ENCODE peak calls at places on chromosomes 11 and 22, in five cellular contexts. U is cardiac fibroblast, S is NB4, R is skeletal muscle cell, M is brain microvascular endothelial cell. F is an unnamed sample.

GRCh38 chr11:2513441-2513840 is 68.6 kb downstream of the KCNQ1 start:
- DNase-seq in U (no peak), S (no peak), R (no peak), M (no peak), F (no peak)

GRCh38 chr11:48006301-48006992 is 26.1 kb downstream of the PTPRJ start:
- DNase-seq in U (peak), S (no peak), R (peak), M (peak), F (no peak)

GRCh38 chr22:17501679-17502285 is 61.5 kb upstream of the SLC25A18 start:
- DNase-seq in U (peak), S (peak), R (peak), M (peak), F (peak)

GRCh38 chr11:95092549-95093324 is 3.1 kb downstream of the ENDOD1 start:
- DNase-seq in U (peak), S (peak), R (peak), M (peak), F (no peak)

GRCh38 chr11:11787305-11788066 is 54.3 kb upstream of the USP47 start:
- DNase-seq in U (peak), S (peak), R (no peak), M (peak), F (peak)

GRCh38 chr22:20036535-20037392 is 15.9 kb downstream of the TANGO2 start:
- DNase-seq in U (no peak), S (no peak), R (no peak), M (no peak), F (no peak)

GRCh38 chr11:27795955-27796861 is 96.0 kb upstream of the BDNF start:
- DNase-seq in U (no peak), S (no peak), R (no peak), M (no peak), F (no peak)

GRCh38 chr22:24106385-24107381 is 74.6 kb upstream of the SUSD2 start:
- DNase-seq in U (no peak), S (peak), R (no peak), M (no peak), F (no peak)

GRCh38 chr11:34904421-34904950 is 11.7 kb downstream of the APIP start:
- DNase-seq in U (peak), S (peak), R (no peak), M (no peak), F (no peak)

GRCh38 chr22:35564975-35565867 is 24.6 kb downstream of the RASD2 start:
- DNase-seq in U (peak), S (no peak), R (peak), M (peak), F (peak)

GRCh38 chr11:422249-422656 is 7.5 kb upstream of the SIGIRR start:
- DNase-seq in U (no peak), S (no peak), R (no peak), M (no peak), F (no peak)

GRCh38 chr11:94968334-94968958 is 4.9 kb downstream of the CWC15 start:
- DNase-seq in U (peak), S (peak), R (no peak), M (no peak), F (peak)

GRCh38 chr11:84140386-84141169 is 854.4 kb upstream of the CCDC90B start:
- DNase-seq in U (peak), S (no peak), R (no peak), M (no peak), F (no peak)

GRCh38 chr11:48062649-48063048 is 82.3 kb downstream of the PTPRJ start:
- DNase-seq in U (no peak), S (no peak), R (no peak), M (no peak), F (no peak)

GRCh38 chr11:477042-477715 is 27.1 kb downstream of the PTDSS2 start:
- DNase-seq in U (no peak), S (no peak), R (no peak), M (no peak), F (no peak)

GRCh38 chr11:56783448-56784041 is 35.0 kb upstream of the OR9G4 start:
- DNase-seq in U (peak), S (peak), R (peak), M (peak), F (peak)

GRCh38 chr11:132430352-132431091 is 1060.1 kb downstream of the NTM start:
- DNase-seq in U (no peak), S (no peak), R (no peak), M (no peak), F (no peak)

GRCh38 chr11:111360150-111361043 is 18.7 kb downstream of the POU2AF1 start:
- DNase-seq in U (no peak), S (no peak), R (no peak), M (no peak), F (no peak)

GRCh38 chr11:69044111-69045013 is 4.4 kb upstream of the TPCN2 start:
- DNase-seq in U (peak), S (no peak), R (peak), M (peak), F (peak)

GRCh38 chr11:127653071-127653470 is 652.5 kb upstream of the KIRREL3 start:
- DNase-seq in U (no peak), S (no peak), R (no peak), M (no peak), F (no peak)

GRCh38 chr11:135001581-135001980 is 589.5 kb upstream of the B3GAT1 start:
- DNase-seq in U (no peak), S (no peak), R (no peak), M (no peak), F (no peak)

GRCh38 chr22:43177479-43177878 is 9.5 kb downstream of the TTLL12 start:
- DNase-seq in U (no peak), S (no peak), R (no peak), M (no peak), F (no peak)

GRCh38 chr11:86922225-86922624 is 33.0 kb downstream of the FZD4 start:
- DNase-seq in U (no peak), S (no peak), R (no peak), M (no peak), F (no peak)

GRCh38 chr22:27032121-27032761 is 374.9 kb downstream of the MIAT start:
- DNase-seq in U (no peak), S (peak), R (no peak), M (no peak), F (no peak)

GRCh38 chr11:118896472-118896913 is 12.8 kb downstream of the CXCR5 start:
- DNase-seq in U (no peak), S (peak), R (no peak), M (no peak), F (no peak)

DNA sequence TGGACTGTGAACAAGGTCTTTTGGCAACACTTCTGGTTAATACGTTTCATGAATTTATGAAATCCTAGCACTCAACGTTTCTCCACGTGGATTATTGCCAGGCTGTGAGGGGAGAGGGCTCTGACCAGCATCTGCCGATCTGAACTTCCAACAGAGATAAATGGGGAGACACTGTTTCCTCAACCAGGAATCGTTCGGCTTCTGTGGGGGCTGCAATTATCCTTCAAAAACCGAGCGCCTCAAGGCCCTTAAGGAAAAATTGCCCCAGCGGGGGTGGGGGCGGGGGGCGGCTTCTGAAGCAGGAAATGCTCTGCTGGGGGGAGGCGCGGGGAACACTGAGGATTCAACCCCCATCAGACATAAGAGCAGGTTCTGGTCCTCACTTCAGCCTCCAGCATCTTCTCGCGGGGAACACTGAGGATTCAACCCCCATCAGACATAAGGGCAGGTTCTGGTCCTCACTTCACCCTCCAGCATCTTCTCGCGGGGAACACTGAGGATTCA is 155.6 kb downstream of the BRD1 start:
- DNase-seq in U (no peak), S (no peak), R (no peak), M (no peak), F (no peak)
- H3K4me3 ChIP-seq in U (no peak), S (no peak), R (no peak), M (no peak), F (no peak)

GRCh38 chr11:70474710-70475109 is 76.4 kb downstream of the CTTN start:
- DNase-seq in U (no peak), S (no peak), R (no peak), M (no peak), F (no peak)
- H3K4me3 ChIP-seq in U (no peak), S (no peak), R (no peak), M (no peak), F (no peak)

DNA sequence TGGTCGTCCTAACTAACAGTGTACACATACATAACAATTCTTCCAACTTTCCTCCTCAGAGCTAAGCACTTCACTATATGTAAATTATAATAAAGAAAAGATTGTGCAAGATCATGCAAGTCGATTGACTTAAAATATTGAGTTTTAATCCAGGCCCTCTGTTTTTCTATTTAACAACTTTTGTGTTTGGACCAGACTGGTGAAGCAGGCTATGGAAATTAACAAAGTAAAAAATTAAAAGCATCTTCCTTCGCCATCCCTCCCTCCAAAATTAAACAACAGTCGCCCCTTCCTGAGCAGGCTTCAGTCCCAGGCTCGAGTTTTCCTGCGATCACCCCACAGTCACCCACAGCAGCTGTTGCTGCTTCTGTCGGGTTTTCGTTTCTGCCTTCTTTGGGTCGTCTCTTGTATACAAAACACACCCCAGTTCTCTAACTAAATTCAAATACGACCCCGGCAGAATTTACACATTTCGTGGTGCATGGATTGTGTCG is 4.7 kb downstream of the ALX4 start:
- DNase-seq in U (no peak), S (no peak), R (no peak), M (no peak), F (no peak)
- H3K4me3 ChIP-seq in U (no peak), S (peak), R (peak), M (peak), F (peak)

GRCh38 chr11:66050581-66051231 is 1.5 kb upstream of the SF3B2 start:
- DNase-seq in U (no peak), S (no peak), R (no peak), M (no peak), F (no peak)

GRCh38 chr11:66051371-66051765 is 796 bp upstream of the SF3B2 start:
- DNase-seq in U (no peak), S (no peak), R (no peak), M (no peak), F (no peak)

GRCh38 chr11:66052664-66052982 is 459 bp downstream of the SF3B2 start:
- DNase-seq in U (no peak), S (no peak), R (no peak), M (no peak), F (no peak)

GRCh38 chr11:66055021-66055420 is 2.9 kb downstream of the SF3B2 start:
- DNase-seq in U (no peak), S (no peak), R (no peak), M (no peak), F (no peak)

GRCh38 chr11:66051766-66052663 is at the start of gene SF3B2:
- DNase-seq in U (peak), S (peak), R (peak), M (peak), F (peak)
- H3K4me3 ChIP-seq in U (peak), S (peak), R (peak), M (peak), F (peak)

DNA sequence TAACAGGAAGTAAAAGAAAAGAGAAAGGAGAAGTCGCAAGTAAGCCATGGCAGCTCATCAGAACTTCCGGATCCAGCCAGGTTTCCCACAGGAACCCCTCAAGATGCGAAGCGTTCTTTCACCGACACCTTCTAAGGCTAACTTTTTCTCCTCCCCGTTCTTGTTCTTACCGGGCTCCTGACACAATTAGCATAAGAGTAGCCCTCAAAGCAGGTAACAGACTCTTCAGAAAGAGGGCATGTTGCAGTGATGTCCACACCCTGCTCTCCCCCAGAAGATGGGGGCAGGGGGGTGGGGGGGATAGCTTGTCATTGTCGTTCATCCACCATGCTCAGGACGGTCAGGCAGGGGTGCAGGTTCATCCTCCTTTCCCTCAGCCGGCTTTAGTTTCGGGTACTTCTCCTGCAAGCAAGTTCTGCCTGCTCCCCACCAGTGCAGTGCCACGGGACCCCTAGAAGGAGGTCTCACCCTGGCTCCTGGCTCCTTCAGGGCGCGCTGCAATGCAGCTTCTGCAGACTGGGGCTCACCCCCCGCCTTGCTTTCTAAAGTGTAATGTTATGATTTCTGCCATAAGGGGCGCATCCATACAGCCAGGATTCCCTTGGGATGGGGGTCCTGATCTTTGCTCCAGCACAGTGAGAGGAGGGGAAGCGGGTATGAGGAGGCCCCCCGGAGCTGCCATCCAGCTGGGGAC is 2.3 kb downstream of the OPCML start:
- DNase-seq in U (no peak), S (no peak), R (no peak), M (no peak), F (no peak)
- H3K4me3 ChIP-seq in U (no peak), S (no peak), R (no peak), M (no peak), F (no peak)

DNA sequence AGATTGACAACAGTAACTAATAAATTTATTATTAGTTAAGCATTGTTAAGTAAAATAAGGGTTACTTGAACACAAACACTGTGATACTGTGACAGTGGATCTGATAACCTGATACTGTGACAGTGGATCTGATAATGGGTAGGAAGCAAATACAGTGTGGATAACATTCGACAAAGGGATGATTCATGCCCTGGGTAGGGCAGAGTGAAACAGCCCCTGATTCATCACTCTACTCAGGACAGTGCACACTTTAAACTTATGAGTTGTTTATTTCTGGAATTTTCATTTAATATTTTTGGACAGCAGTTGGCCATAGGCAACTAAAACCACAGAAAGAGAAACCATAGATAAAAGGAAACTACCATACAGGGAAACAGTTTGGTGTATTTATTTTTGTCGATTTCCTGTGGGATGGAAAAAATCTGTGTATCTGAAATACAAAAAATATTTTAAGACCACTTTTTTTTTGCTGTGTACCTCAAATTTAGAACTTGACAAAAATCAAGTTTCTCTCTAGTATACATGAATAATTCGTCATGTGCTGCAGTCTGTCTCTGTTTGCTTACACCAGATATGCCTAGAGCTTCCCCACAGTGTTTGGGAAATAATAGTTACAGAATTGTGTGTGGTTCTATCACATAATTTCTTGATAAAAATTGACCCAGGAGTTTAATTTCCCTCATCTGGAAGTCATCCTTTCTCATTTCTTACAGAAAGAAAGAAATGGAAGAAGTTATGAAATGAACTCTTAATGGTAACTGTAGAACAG is 61.0 kb upstream of the CTSC start:
- DNase-seq in U (peak), S (no peak), R (no peak), M (peak), F (no peak)
- H3K4me3 ChIP-seq in U (no peak), S (no peak), R (no peak), M (no peak), F (no peak)

GRCh38 chr11:82732348-82732733 is 1.3 kb downstream of the FAM181B start:
- DNase-seq in U (no peak), S (no peak), R (no peak), M (no peak), F (no peak)
- H3K4me3 ChIP-seq in U (no peak), S (no peak), R (no peak), M (no peak), F (no peak)

GRCh38 chr11:78140392-78141077 is 1.1 kb upstream of the ALG8 start:
- DNase-seq in U (no peak), S (peak), R (no peak), M (no peak), F (no peak)

GRCh38 chr11:78132475-78132874 is 7.0 kb downstream of the ALG8 start:
- DNase-seq in U (no peak), S (no peak), R (no peak), M (no peak), F (no peak)

GRCh38 chr11:78138694-78139421 is 568 bp downstream of the ALG8 start:
- DNase-seq in U (peak), S (peak), R (no peak), M (peak), F (no peak)

GRCh38 chr11:78139422-78140391 is at the start of gene ALG8:
- DNase-seq in U (peak), S (peak), R (peak), M (peak), F (peak)

GRCh38 chr11:78138281-78138680 is 1.1 kb downstream of the ALG8 start:
- DNase-seq in U (no peak), S (no peak), R (no peak), M (no peak), F (no peak)
- H3K4me3 ChIP-seq in U (peak), S (peak), R (peak), M (peak), F (peak)

DNA sequence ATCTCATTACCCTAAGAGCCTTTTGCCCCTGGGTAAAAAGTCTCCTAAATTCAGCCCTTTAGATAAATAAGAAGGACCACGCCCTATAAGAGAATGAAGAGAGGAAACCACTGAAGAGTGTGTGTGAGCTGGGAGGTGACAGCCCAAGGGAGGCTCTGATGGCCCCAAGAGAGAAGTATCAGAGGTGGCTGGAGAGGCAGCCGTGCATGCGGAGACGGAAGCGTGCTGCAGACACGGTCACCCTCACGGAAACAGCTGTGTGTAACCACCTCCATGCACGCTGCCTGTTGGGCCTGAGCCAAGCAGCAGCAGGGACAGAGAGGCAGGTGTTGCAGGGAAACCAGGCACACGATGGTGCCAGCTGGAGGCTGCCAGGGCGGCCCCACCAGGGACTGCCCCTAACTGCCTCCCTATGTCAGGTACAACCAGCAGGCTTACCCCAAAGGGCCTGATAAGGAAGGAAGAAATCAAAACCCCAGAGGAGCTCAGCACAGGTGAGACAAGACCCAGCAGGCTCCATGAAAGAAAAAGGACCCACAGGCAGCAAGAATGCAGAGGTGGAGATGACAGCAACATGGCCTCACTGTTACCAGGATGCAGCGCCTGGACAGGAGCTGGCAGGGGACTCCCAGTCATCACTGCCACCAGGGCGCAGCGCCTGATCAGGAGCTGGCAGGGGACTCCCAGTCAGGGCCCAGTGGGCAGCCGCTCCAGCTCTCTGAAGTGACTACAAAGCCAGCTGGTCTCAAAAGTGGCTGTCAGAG is 7.8 kb downstream of the LARGE2 start:
- DNase-seq in U (no peak), S (peak), R (no peak), M (no peak), F (no peak)
- H3K4me3 ChIP-seq in U (no peak), S (no peak), R (no peak), M (no peak), F (no peak)

F was measured in astrocyte of the cerebellum.